ENCODE peak calls at places on chromosomes 4 and X, in eight cellular contexts. B is PC-3, L is body of pancreas, J is cardiac fibroblast, I is coronary artery, K is tibial artery, S is A549, T is adipocyte. Q is an unnamed sample.

GRCh38 chr4:82706349-82707000 is 92.1 kb downstream of the SCD5 start:
- DNase-seq in S (no peak), J (peak), B (no peak), L (peak), T (no peak), K (no peak), I (no peak), Q (peak)

GRCh38 chr4:54657556-54658313 is at the start of gene KIT:
- DNase-seq in L (peak), J (peak), T (peak), I (no peak), B (no peak), K (no peak), S (no peak), Q (peak)

GRCh38 chrX:17967888-17968287 is 106.8 kb upstream of the RAI2 start:
- DNase-seq in T (no peak), J (no peak), I (no peak), K (no peak), L (peak), B (no peak), S (no peak), Q (no peak)

GRCh38 chrX:118976599-118977340 is 2.4 kb downstream of the LONRF3 start:
- DNase-seq in S (peak), J (peak), B (peak), T (peak), I (peak), K (peak), L (peak), Q (no peak)

GRCh38 chrX:46627700-46628405 is 54.3 kb downstream of the CHST7 start:
- DNase-seq in B (no peak), S (no peak), L (no peak), K (peak), I (no peak), T (no peak), J (peak), Q (no peak)

GRCh38 chrX:39577976-39578962 is 519.5 kb downstream of the BCOR start:
- DNase-seq in S (no peak), I (no peak), T (peak), L (no peak), J (no peak), B (no peak), K (peak), Q (no peak)

GRCh38 chr4:150236626-150237025 is 158.4 kb downstream of the DCLK2 start:
- DNase-seq in T (peak), I (no peak), J (peak), K (no peak), S (no peak), L (no peak), B (peak), Q (peak)

GRCh38 chrX:5957506-5957905 is 271.2 kb downstream of the NLGN4X start:
- DNase-seq in K (no peak), B (no peak), J (no peak), L (no peak), I (no peak), S (no peak), T (no peak), Q (peak)

GRCh38 chr4:126004936-126005335 is 690.2 kb downstream of the FAT4 start:
- DNase-seq in J (peak), K (no peak), I (no peak), T (peak), L (no peak), S (no peak), B (no peak), Q (peak)

GRCh38 chrX:117985241-117985640 is 131.4 kb downstream of the KLHL13 start:
- DNase-seq in K (no peak), B (peak), L (no peak), J (no peak), S (no peak), T (peak), I (no peak), Q (no peak)

GRCh38 chr4:7581477-7581876 is 146.7 kb upstream of the PSAPL1 start:
- DNase-seq in B (no peak), L (no peak), K (no peak), J (no peak), T (peak), I (no peak), S (no peak), Q (peak)

GRCh38 chr4:183504930-183505555 is at the start of gene ING2:
- DNase-seq in S (peak), T (peak), I (no peak), B (no peak), J (no peak), L (no peak), K (no peak), Q (no peak)

GRCh38 chr4:154542264-154542879 is 7.8 kb downstream of the PLRG1 start:
- DNase-seq in J (no peak), B (no peak), I (no peak), L (no peak), K (no peak), S (no peak), T (no peak), Q (no peak)

GRCh38 chr4:47831026-47831689 is 6.7 kb downstream of the CORIN start:
- DNase-seq in T (no peak), J (no peak), L (no peak), K (no peak), S (no peak), I (no peak), B (no peak), Q (no peak)
- H3K4me3 ChIP-seq in T (no peak), J (no peak), L (no peak), K (no peak), S (no peak), I (no peak), B (no peak), Q (no peak)

GRCh38 chr4:113052379-113052951 is 3.0 kb downstream of the ANK2 start:
- DNase-seq in J (peak), L (no peak), I (no peak), S (no peak), B (peak), T (peak), K (no peak), Q (peak)

GRCh38 chr4:113050361-113050760 is 908 bp downstream of the ANK2 start:
- DNase-seq in L (no peak), K (no peak), I (no peak), T (no peak), B (no peak), S (no peak), J (no peak), Q (no peak)

GRCh38 chr4:113050837-113051236 is 1.4 kb downstream of the ANK2 start:
- DNase-seq in K (no peak), T (no peak), J (no peak), S (no peak), I (no peak), B (no peak), L (no peak), Q (no peak)

GRCh38 chr4:113051361-113051760 is 1.9 kb downstream of the ANK2 start:
- DNase-seq in B (no peak), T (no peak), L (no peak), K (no peak), J (no peak), I (no peak), S (no peak), Q (no peak)

GRCh38 chr4:113049421-113050355 is at the start of gene ANK2:
- DNase-seq in K (no peak), B (no peak), J (peak), I (no peak), T (peak), S (no peak), L (peak), Q (peak)
- H3K4me3 ChIP-seq in K (no peak), B (no peak), J (no peak), I (peak), T (no peak), S (no peak), L (no peak), Q (peak)

DNA sequence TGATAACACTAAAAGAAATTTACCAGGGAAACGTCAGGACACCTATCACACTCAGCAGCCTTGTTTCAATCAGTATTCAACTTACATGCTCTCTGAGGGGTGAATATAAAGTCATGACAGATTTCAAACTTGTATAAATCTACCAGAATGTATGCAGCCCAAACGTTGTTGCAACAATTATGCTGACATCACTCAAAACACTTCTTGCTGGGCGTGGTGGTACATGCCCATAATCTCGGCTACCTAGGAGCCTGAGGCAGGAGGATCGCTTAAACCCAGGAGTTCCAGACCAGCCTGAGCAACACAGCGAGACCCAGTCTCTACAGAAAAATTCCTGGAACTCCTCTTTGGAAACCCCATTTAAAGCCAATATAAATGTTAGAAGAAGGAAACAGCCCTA is 266.6 kb upstream of the GPC4 start:
- DNase-seq in B (no peak), T (no peak), I (no peak), K (no peak), S (no peak), L (no peak), J (no peak), Q (no peak)
- H3K4me3 ChIP-seq in B (no peak), T (no peak), I (no peak), K (no peak), S (no peak), L (no peak), J (no peak), Q (no peak)

GRCh38 chr4:10006604-10007435 is 14.5 kb downstream of the SLC2A9 start:
- DNase-seq in K (peak), S (peak), T (no peak), I (no peak), L (peak), J (peak), B (peak), Q (peak)
- H3K4me3 ChIP-seq in K (no peak), S (peak), T (peak), I (no peak), L (no peak), J (no peak), B (peak), Q (no peak)

GRCh38 chr4:155943610-155944329 is 9.9 kb downstream of the CTSO start:
- DNase-seq in I (no peak), K (no peak), J (no peak), T (no peak), L (no peak), S (no peak), B (no peak), Q (no peak)
- H3K4me3 ChIP-seq in I (no peak), K (no peak), J (no peak), T (no peak), L (no peak), S (no peak), B (no peak), Q (no peak)

GRCh38 chr4:73080789-73081188 is 11.3 kb upstream of the COX18 start:
- DNase-seq in T (no peak), K (no peak), J (peak), L (no peak), B (no peak), I (no peak), S (no peak), Q (no peak)

GRCh38 chr4:73087871-73088270 is 18.4 kb upstream of the COX18 start:
- DNase-seq in L (no peak), I (no peak), T (no peak), S (no peak), K (no peak), B (no peak), J (no peak), Q (no peak)

GRCh38 chr4:73090738-73091137 is 21.2 kb upstream of the COX18 start:
- DNase-seq in B (no peak), L (no peak), S (no peak), I (no peak), J (no peak), T (no peak), K (no peak), Q (no peak)

GRCh38 chr4:73086095-73086869 is 16.8 kb upstream of the COX18 start:
- DNase-seq in B (no peak), K (no peak), L (no peak), T (no peak), J (no peak), S (no peak), I (no peak), Q (no peak)
- H3K4me3 ChIP-seq in B (no peak), K (no peak), L (no peak), T (peak), J (no peak), S (no peak), I (no peak), Q (no peak)

DNA sequence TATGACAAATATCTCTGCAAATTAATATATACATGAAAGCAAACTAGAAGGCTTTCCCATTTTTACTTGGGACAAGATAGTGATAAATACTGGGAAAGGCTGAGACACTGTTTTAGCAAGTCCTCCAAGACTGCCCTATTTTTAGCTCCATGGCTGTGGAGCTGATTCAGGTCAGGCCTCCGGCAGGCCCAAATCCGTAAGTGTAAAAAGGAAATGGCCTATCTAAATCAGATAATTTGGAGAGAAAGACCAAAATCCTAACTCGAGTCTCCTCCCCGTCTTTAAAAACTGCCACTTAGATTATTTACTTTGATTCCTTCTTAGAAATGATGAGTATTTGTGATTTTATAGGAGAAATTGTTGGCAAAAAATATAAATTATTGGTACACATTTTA is 2.9 kb downstream of the OTUD4 start:
- DNase-seq in L (no peak), T (peak), S (no peak), K (no peak), I (no peak), B (peak), J (peak), Q (peak)
- H3K4me3 ChIP-seq in L (no peak), T (peak), S (peak), K (peak), I (peak), B (peak), J (peak), Q (peak)

GRCh38 chr4:170698334-170698733 is 608.6 kb upstream of the AADAT start:
- DNase-seq in J (no peak), B (no peak), T (no peak), I (no peak), L (no peak), K (no peak), S (no peak), Q (no peak)
- H3K4me3 ChIP-seq in J (no peak), B (no peak), T (no peak), I (no peak), L (no peak), K (no peak), S (no peak), Q (no peak)

GRCh38 chr4:186146443-186146842 is 41.9 kb downstream of the FAM149A start:
- DNase-seq in J (no peak), B (no peak), S (no peak), T (no peak), K (no peak), L (no peak), I (no peak), Q (no peak)

GRCh38 chr4:186149872-186150271 is 41.5 kb upstream of the CYP4V2 start:
- DNase-seq in B (peak), S (no peak), I (peak), L (peak), T (no peak), K (peak), J (peak), Q (peak)

GRCh38 chr4:186144180-186144579 is 39.7 kb downstream of the FAM149A start:
- DNase-seq in B (peak), K (peak), J (peak), S (peak), T (peak), I (no peak), L (peak), Q (peak)

GRCh38 chr4:186148335-186148975 is 42.9 kb upstream of the CYP4V2 start:
- DNase-seq in B (no peak), I (no peak), J (no peak), K (no peak), L (no peak), T (no peak), S (no peak), Q (no peak)

GRCh38 chr4:186144596-186145569 is 40.4 kb downstream of the FAM149A start:
- DNase-seq in J (peak), T (peak), I (peak), B (peak), S (peak), K (peak), L (peak), Q (peak)
- H3K4me3 ChIP-seq in J (peak), T (peak), I (peak), B (peak), S (peak), K (peak), L (peak), Q (peak)

Q was measured in astrocyte of the spinal cord.